ENCODE peak calls at places on chromosomes 3 and 15, in eight cellular contexts. V is PC-3; U is pancreas; H is heart right ventricle; R is K562; G is SK-N-SH; J is hepatocyte; K is CD8-positive, alpha-beta T cell. T is an unnamed sample. For H3K4me1 and H3K27me3, the result is how much of the 10 kb centered on the place peaks cover.

GRCh38 chr3:138062626-138063025 is 52.7 kb downstream of the CLDN18 start:
- DNase-seq in H (no peak), U (no peak), G (no peak), K (no peak), R (no peak), J (no peak), V (no peak), T (no peak)

GRCh38 chr15:51312132-51312531 is 26.3 kb downstream of the CYP19A1 start:
- DNase-seq in K (no peak), G (no peak), U (no peak), R (no peak), J (peak), V (peak), H (no peak), T (no peak)

GRCh38 chr3:40996827-40997710 is 202.2 kb upstream of the CTNNB1 start:
- DNase-seq in U (no peak), H (no peak), R (peak), J (no peak), V (no peak), G (peak), K (no peak), T (no peak)

GRCh38 chr15:61657461-61657860 is 402.8 kb downstream of the VPS13C start:
- DNase-seq in J (no peak), V (no peak), K (no peak), U (no peak), R (no peak), H (no peak), G (no peak), T (no peak)

GRCh38 chr15:62866366-62866765 is 176.2 kb upstream of the TPM1 start:
- DNase-seq in G (no peak), U (no peak), H (no peak), V (no peak), R (no peak), J (no peak), K (no peak), T (no peak)

GRCh38 chr3:27387625-27388024 is 18.4 kb upstream of the NEK10 start:
- DNase-seq in G (no peak), U (no peak), J (no peak), V (no peak), K (no peak), H (no peak), R (no peak), T (no peak)

GRCh38 chr3:171487382-171487781 is 27.2 kb upstream of the TNIK start:
- DNase-seq in U (no peak), V (no peak), H (no peak), J (no peak), R (no peak), K (no peak), G (no peak), T (no peak)

GRCh38 chr3:151011427-151011826 is 38.9 kb upstream of the CLRN1 start:
- DNase-seq in R (no peak), G (no peak), K (no peak), H (no peak), J (no peak), U (no peak), V (peak), T (no peak)

GRCh38 chr3:9340450-9341009 is 22.3 kb upstream of the THUMPD3 start:
- DNase-seq in H (no peak), K (no peak), R (no peak), J (peak), G (no peak), U (no peak), V (peak), T (no peak)

GRCh38 chr3:176554791-176555330 is 642.4 kb downstream of the TBL1XR1 start:
- DNase-seq in U (no peak), K (no peak), R (no peak), H (no peak), V (peak), G (no peak), J (no peak), T (no peak)

GRCh38 chr15:80020731-80021130 is 38.7 kb upstream of the ZFAND6 start:
- DNase-seq in J (no peak), G (no peak), K (no peak), H (no peak), U (no peak), V (no peak), R (no peak), T (no peak)
- H3K4me1 ChIP-seq in J (under half), G (under half), K (under half), H (under half), U (under half), V (under half), R (under half), T (under half)

GRCh38 chr15:70516408-70517193 is 246.8 kb downstream of the UACA start:
- DNase-seq in H (no peak), V (no peak), R (no peak), K (no peak), G (no peak), J (no peak), U (no peak), T (no peak)
- TF ChIP-seq CTCF in H (no peak), V (no peak), R (no peak), K (no peak), G (no peak), J (no peak), U (no peak), T (peak)

GRCh38 chr15:96341465-96342142 is 11.1 kb downstream of the NR2F2 start:
- DNase-seq in H (no peak), J (no peak), R (no peak), G (no peak), U (no peak), V (no peak), K (no peak), T (no peak)
- H3K27me3 ChIP-seq in H (under half), J (under half), R (under half), G (under half), U (under half), V (under half), K (half or more), T (under half)

GRCh38 chr3:43298292-43298691 is 12.0 kb downstream of the SNRK start:
- DNase-seq in G (no peak), J (no peak), R (no peak), H (no peak), V (no peak), K (no peak), U (peak), T (no peak)
- H3K4me1 ChIP-seq in G (under half), J (under half), R (under half), H (half or more), V (under half), K (half or more), U (half or more), T (under half)

GRCh38 chr3:111519193-111519592 is 22.8 kb upstream of the CD96 start:
- DNase-seq in K (no peak), H (no peak), U (no peak), G (no peak), R (no peak), V (no peak), J (no peak), T (no peak)
- TF ChIP-seq CTCF in K (no peak), H (no peak), U (no peak), G (no peak), R (no peak), V (no peak), J (no peak), T (no peak)

DNA sequence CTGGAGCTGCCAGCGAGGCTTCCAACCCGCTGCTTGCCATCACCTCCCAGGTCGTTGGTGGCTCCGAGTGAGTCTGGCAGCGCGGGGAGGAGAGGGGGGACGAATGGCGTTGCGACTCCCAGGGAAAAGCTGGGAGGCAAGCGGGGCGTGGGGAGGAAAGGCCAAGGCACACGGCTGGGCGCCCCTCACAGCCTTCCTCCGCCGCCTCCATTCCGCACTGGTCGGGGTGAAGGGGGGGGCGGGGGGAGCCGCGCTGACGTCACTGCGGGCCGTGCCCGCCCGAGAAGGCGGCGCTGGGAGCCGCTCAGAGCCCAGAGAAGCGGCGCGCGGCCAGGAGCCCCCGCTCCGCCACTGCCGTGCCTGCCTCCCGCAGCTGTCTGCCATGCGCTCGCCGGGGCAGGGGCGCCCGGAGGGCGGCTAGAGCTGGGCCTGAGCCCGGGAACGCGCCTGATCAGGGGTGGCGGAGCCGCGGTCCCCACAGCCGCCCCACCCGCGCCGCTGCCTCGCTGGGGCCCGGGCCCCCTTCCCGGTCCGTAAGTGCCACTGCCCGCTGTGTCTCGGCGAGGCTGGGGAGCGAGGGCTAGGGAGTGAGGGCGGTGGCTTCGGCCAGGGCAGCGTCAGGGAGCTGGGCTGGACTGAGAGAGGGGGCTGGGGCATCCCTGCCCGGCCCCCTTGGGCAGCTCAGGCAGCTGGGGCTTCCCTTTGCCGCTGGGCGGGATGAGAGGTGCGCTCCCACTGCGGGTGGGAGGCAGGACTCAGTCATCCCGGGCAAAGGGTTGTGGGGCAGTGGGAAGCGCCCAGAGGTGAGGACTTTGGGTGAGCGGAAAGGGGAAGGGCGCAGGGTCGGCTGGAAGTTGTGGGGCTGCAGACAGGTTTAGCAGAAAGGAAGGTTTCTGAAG is 27.8 kb upstream of the POLG start:
- DNase-seq in K (no peak), G (peak), R (peak), J (no peak), V (no peak), U (no peak), H (no peak), T (peak)
- H3K27me3 ChIP-seq in K (half or more), G (under half), R (half or more), J (half or more), V (under half), U (under half), H (half or more), T (under half)

GRCh38 chr3:67018105-67018788 is 20.1 kb downstream of the KBTBD8 start:
- DNase-seq in H (peak), K (no peak), V (no peak), U (no peak), J (no peak), R (peak), G (no peak), T (no peak)
- H3K4me1 ChIP-seq in H (under half), K (under half), V (under half), U (under half), J (under half), R (under half), G (under half), T (under half)

T was measured in BE2C.